ENCODE peak calls at places on chromosome 13, in five cellular contexts. One of them, this sample, is unnamed.

GRCh38 chr13:72198967-72199601 is 332.1 kb upstream of the DACH1 start:
- DNase-seq in K562: no peak
- DNase-seq in A549: no peak
- DNase-seq in WTC11: no peak
- DNase-seq in H1: no peak
- DNase-seq in this sample: no peak

GRCh38 chr13:88461272-88462009 is 790.3 kb downstream of the SLITRK5 start:
- DNase-seq in K562: no peak
- DNase-seq in A549: no peak
- DNase-seq in WTC11: peak
- DNase-seq in H1: peak
- DNase-seq in this sample: no peak

GRCh38 chr13:44410328-44410859 is 36.8 kb downstream of the SERP2 start:
- DNase-seq in K562: no peak
- DNase-seq in A549: no peak
- DNase-seq in WTC11: no peak
- DNase-seq in H1: no peak
- DNase-seq in this sample: no peak

GRCh38 chr13:114081761-114082681 is 50.4 kb downstream of the RASA3 start:
- DNase-seq in K562: no peak
- DNase-seq in A549: no peak
- DNase-seq in WTC11: peak
- DNase-seq in H1: no peak
- DNase-seq in this sample: no peak

GRCh38 chr13:51894239-51894638 is 32.5 kb downstream of the CCDC70 start:
- DNase-seq in K562: no peak
- DNase-seq in A549: no peak
- DNase-seq in WTC11: no peak
- DNase-seq in H1: no peak
- DNase-seq in this sample: no peak

GRCh38 chr13:105311094-105311493 is 1224.4 kb downstream of the EFNB2 start:
- DNase-seq in K562: no peak
- DNase-seq in A549: no peak
- DNase-seq in WTC11: no peak
- DNase-seq in H1: no peak
- DNase-seq in this sample: no peak

GRCh38 chr13:102901615-102902305 is 55.9 kb downstream of the ERCC5 start:
- DNase-seq in K562: no peak
- DNase-seq in A549: no peak
- DNase-seq in WTC11: no peak
- DNase-seq in H1: no peak
- DNase-seq in this sample: no peak

GRCh38 chr13:70723732-70724131 is 615.5 kb upstream of the KLHL1 start:
- DNase-seq in K562: no peak
- DNase-seq in A549: no peak
- DNase-seq in WTC11: no peak
- DNase-seq in H1: no peak
- DNase-seq in this sample: peak

GRCh38 chr13:27792393-27793218 is at the start of gene GSX1:
- DNase-seq in K562: peak
- DNase-seq in A549: peak
- DNase-seq in WTC11: peak
- DNase-seq in H1: peak
- DNase-seq in this sample: peak

GRCh38 chr13:98575009-98575866 is 1.7 kb downstream of the STK24 start:
- DNase-seq in K562: no peak
- DNase-seq in A549: no peak
- DNase-seq in WTC11: no peak
- DNase-seq in H1: no peak
- DNase-seq in this sample: peak

GRCh38 chr13:24076636-24077035 is 83.9 kb upstream of the SPATA13 start:
- DNase-seq in K562: no peak
- DNase-seq in A549: no peak
- DNase-seq in WTC11: no peak
- DNase-seq in H1: no peak
- DNase-seq in this sample: no peak

GRCh38 chr13:33937373-33938087 is 119.6 kb downstream of the RFC3 start:
- DNase-seq in K562: no peak
- DNase-seq in A549: no peak
- DNase-seq in WTC11: peak
- DNase-seq in H1: peak
- DNase-seq in this sample: peak

GRCh38 chr13:62933809-62934208 is 1518.2 kb upstream of the PCDH20 start:
- DNase-seq in K562: no peak
- DNase-seq in A549: no peak
- DNase-seq in WTC11: no peak
- DNase-seq in H1: no peak
- DNase-seq in this sample: no peak

GRCh38 chr13:23753523-23753922 is 135.7 kb downstream of the MIPEP start:
- DNase-seq in K562: no peak
- DNase-seq in A549: no peak
- DNase-seq in WTC11: no peak
- DNase-seq in H1: no peak
- DNase-seq in this sample: no peak

GRCh38 chr13:110305949-110306339 is 1.0 kb downstream of the COL4A1 start:
- DNase-seq in K562: no peak
- DNase-seq in A549: no peak
- DNase-seq in WTC11: no peak
- DNase-seq in H1: no peak
- DNase-seq in this sample: peak

GRCh38 chr13:110307697-110308376 is 753 bp downstream of the COL4A2 start:
- DNase-seq in K562: no peak
- DNase-seq in A549: no peak
- DNase-seq in WTC11: peak
- DNase-seq in H1: no peak
- DNase-seq in this sample: peak

GRCh38 chr13:110305544-110305943 is 1.4 kb downstream of the COL4A1 start:
- DNase-seq in K562: no peak
- DNase-seq in A549: no peak
- DNase-seq in WTC11: no peak
- DNase-seq in H1: no peak
- DNase-seq in this sample: no peak

GRCh38 chr13:110306960-110307696 is at the start of the genes COL4A1 and COL4A2:
- DNase-seq in K562: no peak
- DNase-seq in A549: no peak
- DNase-seq in WTC11: peak
- DNase-seq in H1: no peak
- DNase-seq in this sample: peak

DNA sequence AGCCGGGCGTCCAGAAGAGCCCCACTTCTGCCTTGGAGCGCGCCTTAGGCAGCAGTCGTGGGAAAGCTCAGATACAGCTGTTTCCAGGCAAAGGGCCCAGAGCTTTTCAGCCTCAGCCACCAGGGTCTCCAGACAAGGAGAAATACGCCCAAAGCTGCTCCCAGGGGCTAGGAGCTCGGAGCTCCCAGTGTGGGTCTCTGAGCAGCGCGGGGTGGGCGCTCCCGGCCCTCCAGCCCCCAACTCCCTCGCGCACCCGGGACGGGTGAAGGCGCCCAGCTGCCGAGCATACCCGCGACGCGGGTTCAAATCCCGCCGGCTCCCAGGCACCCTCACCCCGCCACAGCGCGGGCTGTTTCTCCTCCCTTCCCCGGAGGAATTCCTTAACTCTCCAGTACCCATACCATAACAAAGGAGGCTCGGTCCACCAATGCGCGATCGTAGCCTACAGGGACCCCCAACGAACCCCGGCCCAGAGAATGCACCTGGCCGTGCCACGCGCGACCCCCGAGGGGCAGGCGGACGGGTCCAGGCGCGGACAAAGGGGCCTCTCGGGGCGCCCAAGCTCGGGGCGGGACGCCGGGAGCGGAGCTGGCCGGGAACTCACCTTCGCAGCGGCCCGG is 507 bp downstream of the COL4A1 start:
- DNase-seq in K562: no peak
- DNase-seq in A549: no peak
- DNase-seq in WTC11: peak
- DNase-seq in H1: no peak
- DNase-seq in this sample: peak
- TF ChIP-seq JUN in K562: no peak
- TF ChIP-seq JUN in A549: no peak
- TF ChIP-seq JUN in WTC11: no peak
- TF ChIP-seq JUN in H1: no peak
- TF ChIP-seq JUN in this sample: no peak

DNA sequence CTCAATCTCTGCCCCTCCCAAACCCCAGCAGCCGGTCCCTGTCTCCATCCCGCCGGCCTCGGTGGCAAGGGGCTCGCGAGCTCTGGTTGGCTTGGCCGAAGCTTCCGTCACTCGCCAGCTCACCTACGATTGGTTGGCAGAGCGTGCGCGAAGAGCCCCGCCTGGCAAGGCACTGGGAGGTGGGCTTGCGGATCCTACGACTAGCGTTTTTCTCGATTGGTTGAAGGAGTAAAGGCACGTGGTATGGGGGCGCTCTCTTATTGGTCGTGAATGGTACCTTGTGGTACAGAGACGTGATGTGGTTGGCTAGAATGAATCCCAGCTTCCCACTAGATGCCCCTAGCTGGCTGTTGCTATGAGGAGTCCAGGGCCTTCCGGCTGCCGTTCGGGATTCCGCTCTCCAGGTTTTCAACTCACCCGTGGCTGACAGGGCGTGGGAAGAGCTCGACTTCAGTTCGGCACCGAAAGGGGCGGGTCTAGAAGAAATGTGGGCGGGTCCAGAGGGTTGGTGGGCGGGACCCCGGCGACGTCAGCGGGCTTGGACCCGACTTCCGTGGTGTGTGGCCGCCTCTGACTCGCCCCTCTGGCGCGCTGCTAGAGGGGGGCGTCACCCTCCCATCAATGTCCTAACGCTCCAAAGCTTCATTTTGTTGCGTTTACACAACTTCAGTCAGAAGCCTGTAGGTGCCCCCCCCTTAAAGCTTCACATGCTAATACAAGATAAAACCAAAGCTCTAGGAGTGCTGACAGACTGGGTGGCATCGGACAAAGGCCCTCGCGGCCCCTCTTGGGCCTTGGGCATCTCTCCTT is 847 bp upstream of the RAP2A start:
- DNase-seq in K562: peak
- DNase-seq in A549: peak
- DNase-seq in WTC11: peak
- DNase-seq in H1: peak
- DNase-seq in this sample: peak
- TF ChIP-seq JUN in K562: no peak
- TF ChIP-seq JUN in A549: no peak
- TF ChIP-seq JUN in WTC11: no peak
- TF ChIP-seq JUN in H1: no peak
- TF ChIP-seq JUN in this sample: no peak

GRCh38 chr13:112171570-112171965 is 104.6 kb downstream of the SOX1 start:
- DNase-seq in K562: no peak
- DNase-seq in A549: no peak
- DNase-seq in WTC11: no peak
- DNase-seq in H1: no peak
- DNase-seq in this sample: no peak
- TF ChIP-seq JUN in K562: no peak
- TF ChIP-seq JUN in A549: no peak
- TF ChIP-seq JUN in WTC11: no peak
- TF ChIP-seq JUN in H1: no peak
- TF ChIP-seq JUN in this sample: no peak

DNA sequence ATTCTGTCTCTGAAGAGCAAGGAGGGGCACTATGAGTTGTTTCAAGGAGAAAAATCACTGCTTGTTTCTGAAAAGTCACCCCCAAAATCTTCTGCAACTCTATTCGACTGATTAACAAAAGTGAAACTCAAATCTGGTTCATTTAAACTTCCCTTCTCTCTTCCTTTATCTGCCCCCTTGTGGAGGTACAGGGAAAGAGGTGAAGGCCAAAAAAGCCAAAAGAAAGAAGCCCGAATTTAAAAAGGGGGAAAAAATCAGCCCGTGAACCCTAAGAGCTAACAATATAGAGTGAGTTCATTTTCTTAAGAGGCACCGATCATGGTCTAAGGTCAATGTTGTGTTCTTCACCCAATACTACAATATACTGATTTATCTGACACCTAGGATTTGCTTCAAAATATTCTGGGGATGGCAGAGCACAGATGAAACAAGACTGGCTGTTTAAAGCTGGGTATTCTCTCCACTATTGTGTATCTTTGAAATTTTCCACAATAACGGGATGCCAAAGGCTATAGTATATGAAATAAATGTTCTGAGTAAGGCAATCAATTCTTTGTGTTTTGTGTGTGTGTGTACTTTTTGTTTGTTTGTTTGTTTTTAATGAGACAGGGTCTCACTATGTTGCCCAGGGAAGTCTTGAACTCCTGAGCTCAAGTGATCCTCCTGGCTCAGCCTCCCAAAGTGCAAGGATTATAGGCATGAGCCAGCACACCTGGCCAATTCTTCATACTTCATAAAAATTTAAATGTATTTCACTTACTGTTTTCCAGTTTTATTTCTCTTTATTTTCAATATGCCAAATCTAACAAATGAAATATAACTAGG is 55.0 kb upstream of the EEF1AKMT1 start:
- DNase-seq in K562: no peak
- DNase-seq in A549: peak
- DNase-seq in WTC11: no peak
- DNase-seq in H1: no peak
- DNase-seq in this sample: peak
- TF ChIP-seq JUN in K562: no peak
- TF ChIP-seq JUN in A549: no peak
- TF ChIP-seq JUN in WTC11: no peak
- TF ChIP-seq JUN in H1: no peak
- TF ChIP-seq JUN in this sample: no peak

GRCh38 chr13:100789481-100789880 is 114.9 kb upstream of the TMTC4 start:
- DNase-seq in K562: no peak
- DNase-seq in A549: no peak
- DNase-seq in WTC11: no peak
- DNase-seq in H1: no peak
- DNase-seq in this sample: peak
- TF ChIP-seq JUN in K562: no peak
- TF ChIP-seq JUN in A549: no peak
- TF ChIP-seq JUN in WTC11: no peak
- TF ChIP-seq JUN in H1: no peak
- TF ChIP-seq JUN in this sample: no peak

GRCh38 chr13:21148557-21149258 is 27.6 kb downstream of the SKA3 start:
- DNase-seq in K562: no peak
- DNase-seq in A549: no peak
- DNase-seq in WTC11: no peak
- DNase-seq in H1: no peak
- DNase-seq in this sample: no peak
- TF ChIP-seq JUN in K562: no peak
- TF ChIP-seq JUN in A549: no peak
- TF ChIP-seq JUN in WTC11: no peak
- TF ChIP-seq JUN in H1: no peak
- TF ChIP-seq JUN in this sample: no peak

This sample was measured in endothelial cell of umbilical vein.